ENCODE peak calls at places on chromosomes 7 and 10, in six cellular contexts. X is OCI-LY7, U is aorta, P is mesendoderm, T is GM12878, J is A549. N is an unnamed sample. For H3K4me1, the result is how much of the 10 kb centered on the place peaks cover.

GRCh38 chr7:108846471-108846870 is 276.8 kb downstream of the DNAJB9 start:
- DNase-seq in X (no peak), P (peak), U (no peak), T (no peak), J (no peak), N (no peak)

GRCh38 chr7:42650171-42650570 is 261.7 kb downstream of the C7orf25 start:
- DNase-seq in T (no peak), J (no peak), P (no peak), X (no peak), U (no peak), N (no peak)

GRCh38 chr7:76338298-76339084 is 20.3 kb downstream of the YWHAG start:
- DNase-seq in J (no peak), U (no peak), P (peak), X (no peak), T (no peak), N (no peak)

GRCh38 chr7:55131421-55131929 is 112.7 kb downstream of the EGFR start:
- DNase-seq in X (no peak), J (no peak), P (no peak), U (no peak), T (no peak), N (no peak)

GRCh38 chr10:130392031-130392430 is 255.8 kb downstream of the GLRX3 start:
- DNase-seq in U (no peak), X (no peak), T (no peak), P (no peak), J (no peak), N (no peak)

GRCh38 chr10:133033742-133034048 is 54.0 kb upstream of the ADGRA1 start:
- DNase-seq in U (no peak), T (no peak), P (no peak), X (no peak), J (no peak), N (no peak)

GRCh38 chr7:142811154-142811737 is 40.5 kb downstream of the PRSS2 start:
- DNase-seq in P (peak), T (no peak), J (peak), X (peak), U (no peak), N (no peak)

GRCh38 chr7:129169171-129169643 is 19.2 kb upstream of the SMO start:
- DNase-seq in U (peak), J (no peak), X (no peak), T (no peak), P (peak), N (no peak)

GRCh38 chr10:970311-971149 is 17.7 kb upstream of the GTPBP4 start:
- DNase-seq in P (no peak), U (no peak), T (no peak), X (no peak), J (no peak), N (no peak)

GRCh38 chr10:79184141-79184625 is 115.4 kb downstream of the ZMIZ1 start:
- DNase-seq in P (peak), J (peak), U (no peak), T (no peak), X (no peak), N (no peak)

GRCh38 chr10:122154733-122155366 is 116.2 kb upstream of the BTBD16 start:
- DNase-seq in T (no peak), P (peak), X (no peak), U (peak), J (no peak), N (no peak)

GRCh38 chr10:24783504-24783903 is 59.8 kb upstream of the ARHGAP21 start:
- DNase-seq in P (no peak), X (no peak), J (no peak), T (no peak), U (no peak), N (no peak)

GRCh38 chr10:59881640-59882039 is 24.7 kb downstream of the CCDC6 start:
- DNase-seq in J (no peak), X (no peak), P (no peak), T (no peak), U (no peak), N (no peak)

GRCh38 chr7:139618482-139619366 is 95.2 kb downstream of the CLEC2L start:
- DNase-seq in P (peak), J (peak), X (peak), U (no peak), T (no peak), N (peak)

GRCh38 chr7:36219429-36219828 is 66.4 kb downstream of the EEPD1 start:
- DNase-seq in X (no peak), U (no peak), J (no peak), T (no peak), P (no peak), N (no peak)
- H3K4me1 ChIP-seq in X (under half), U (under half), J (under half), T (under half), P (under half), N (under half)

GRCh38 chr10:32256613-32257437 is 90.1 kb downstream of the EPC1 start:
- DNase-seq in T (peak), X (peak), P (peak), J (peak), U (no peak), N (no peak)

GRCh38 chr10:32259551-32259950 is 87.4 kb downstream of the EPC1 start:
- DNase-seq in J (no peak), U (no peak), P (no peak), T (no peak), X (no peak), N (no peak)

GRCh38 chr10:32253300-32253699 is 93.7 kb downstream of the EPC1 start:
- DNase-seq in P (peak), T (no peak), U (no peak), J (peak), X (no peak), N (no peak)

GRCh38 chr10:32253821-32254220 is 93.1 kb downstream of the EPC1 start:
- DNase-seq in X (no peak), T (no peak), P (peak), U (no peak), J (peak), N (no peak)
- H3K27ac ChIP-seq in X (no peak), T (no peak), P (no peak), U (no peak), J (no peak), N (no peak)

DNA sequence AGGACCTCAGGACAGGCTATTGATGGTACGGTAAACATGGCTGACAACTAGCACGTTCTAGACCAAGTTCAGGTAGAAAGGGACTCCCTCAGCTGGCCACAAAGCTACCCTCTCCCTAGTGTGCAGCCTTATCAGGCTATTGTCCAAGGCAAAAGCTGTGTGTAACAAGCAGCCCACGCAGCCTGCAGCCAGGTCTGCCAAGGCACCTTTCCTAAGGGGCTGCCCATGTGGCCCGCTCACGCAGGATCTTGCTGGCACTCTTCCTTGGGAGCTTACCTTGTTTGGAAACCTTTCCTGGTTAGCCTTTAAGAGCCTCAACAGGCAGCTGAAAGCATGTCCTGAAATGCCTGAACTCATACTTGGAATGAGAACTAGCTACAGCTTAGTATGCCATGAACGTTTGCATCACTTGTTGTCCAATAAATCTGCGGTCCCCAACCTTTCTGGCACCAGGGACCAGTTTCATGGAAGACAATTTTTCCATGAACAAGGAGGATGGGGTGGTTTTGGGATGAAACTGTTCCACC is 51.7 kb downstream of the SYPL1 start:
- DNase-seq in U (no peak), X (no peak), J (no peak), P (no peak), T (no peak), N (no peak)
- H3K4me1 ChIP-seq in U (under half), X (half or more), J (under half), P (under half), T (half or more), N (under half)

GRCh38 chr7:105268056-105268455 is 120.7 kb downstream of the SRPK2 start:
- DNase-seq in T (no peak), J (peak), U (no peak), P (no peak), X (no peak), N (no peak)

GRCh38 chr7:105264707-105265106 is 124.0 kb downstream of the SRPK2 start:
- DNase-seq in P (no peak), J (no peak), T (no peak), X (no peak), U (no peak), N (no peak)

GRCh38 chr7:105269397-105269796 is 119.3 kb downstream of the SRPK2 start:
- DNase-seq in T (no peak), P (peak), U (no peak), J (no peak), X (no peak), N (no peak)

GRCh38 chr7:105268511-105269392 is 120.0 kb downstream of the SRPK2 start:
- DNase-seq in X (peak), T (no peak), U (no peak), J (peak), P (no peak), N (no peak)

DNA sequence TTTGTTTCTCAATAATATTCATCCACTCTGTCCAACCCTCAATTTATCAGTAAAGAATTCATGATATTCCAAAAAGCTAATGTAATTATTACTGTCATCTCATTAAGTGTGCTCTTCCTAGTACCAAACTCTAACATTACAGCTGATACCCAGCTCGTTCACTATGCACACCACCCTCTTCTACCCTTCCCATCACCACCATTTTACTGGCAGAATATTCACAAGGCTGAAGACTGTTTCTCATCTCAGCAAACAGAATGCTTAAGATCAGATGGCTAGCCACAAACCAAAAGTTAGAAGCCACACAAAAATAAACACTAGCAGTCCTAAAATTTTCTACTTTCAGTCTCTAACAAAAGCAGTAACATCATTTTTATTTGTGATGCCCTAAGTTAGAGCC is 121.5 kb downstream of the SRPK2 start:
- DNase-seq in J (no peak), X (no peak), P (no peak), T (no peak), U (no peak), N (no peak)
- H3K27ac ChIP-seq in J (no peak), X (no peak), P (no peak), T (peak), U (no peak), N (no peak)

DNA sequence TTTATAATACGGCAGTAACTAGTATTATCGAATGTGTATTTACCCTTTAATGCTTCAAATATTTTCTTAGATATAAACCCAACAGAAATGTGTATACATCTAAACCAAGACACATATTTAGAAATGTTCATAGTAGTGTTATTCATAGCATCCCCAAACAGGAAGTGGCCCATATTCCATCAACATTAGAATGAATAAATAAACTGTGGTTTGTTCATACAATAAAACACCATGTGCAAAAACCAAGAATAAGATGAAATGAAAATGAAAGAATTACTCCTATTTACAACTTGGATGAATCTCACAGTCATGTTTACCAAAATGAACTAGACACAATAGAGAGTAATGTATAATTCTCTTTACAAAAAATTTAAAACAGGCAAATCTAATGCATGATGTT is 9.2 kb upstream of the CAV2 start:
- DNase-seq in U (no peak), T (no peak), P (no peak), X (no peak), J (no peak), N (no peak)
- H3K4me1 ChIP-seq in U (under half), T (under half), P (under half), X (under half), J (half or more), N (under half)